ENCODE peak calls at places on chromosomes 1 and 21, in five cellular contexts. One of them, this sample, is unnamed.

GRCh38 chr1:58123051-58123450 is 423.5 kb downstream of the OMA1 start:
- DNase-seq in neural progenitor cell: peak; percentile 15
- DNase-seq in heart left ventricle: no peak
- DNase-seq in suprapubic skin: no peak
- DNase-seq in mammary epithelial cell: no peak
- DNase-seq in this sample: no peak

GRCh38 chr1:201436461-201436860 is 14.9 kb upstream of the TNNI1 start:
- DNase-seq in neural progenitor cell: peak; percentile 55
- DNase-seq in heart left ventricle: no peak
- DNase-seq in suprapubic skin: no peak
- DNase-seq in mammary epithelial cell: no peak
- DNase-seq in this sample: peak; percentile 94

GRCh38 chr1:71043061-71043460 is 4.6 kb downstream of the PTGER3 start:
- DNase-seq in neural progenitor cell: no peak
- DNase-seq in heart left ventricle: no peak
- DNase-seq in suprapubic skin: no peak
- DNase-seq in mammary epithelial cell: no peak
- DNase-seq in this sample: no peak

GRCh38 chr21:22516230-22516629 is 1518.0 kb downstream of the NCAM2 start:
- DNase-seq in neural progenitor cell: no peak
- DNase-seq in heart left ventricle: no peak
- DNase-seq in suprapubic skin: no peak
- DNase-seq in mammary epithelial cell: no peak
- DNase-seq in this sample: no peak

GRCh38 chr1:231021540-231022031 is 18.5 kb downstream of the FAM89A start:
- DNase-seq in neural progenitor cell: no peak
- DNase-seq in heart left ventricle: no peak
- DNase-seq in suprapubic skin: no peak
- DNase-seq in mammary epithelial cell: no peak
- DNase-seq in this sample: no peak

GRCh38 chr1:226355679-226356583 is 47.0 kb upstream of the LIN9 start:
- DNase-seq in neural progenitor cell: no peak
- DNase-seq in heart left ventricle: peak; percentile 66
- DNase-seq in suprapubic skin: no peak
- DNase-seq in mammary epithelial cell: no peak
- DNase-seq in this sample: peak; percentile 60

GRCh38 chr1:47491341-47491753 is 53.5 kb downstream of the FOXD2 start:
- DNase-seq in neural progenitor cell: peak; percentile 53
- DNase-seq in heart left ventricle: no peak
- DNase-seq in suprapubic skin: no peak
- DNase-seq in mammary epithelial cell: no peak
- DNase-seq in this sample: peak; percentile 91

GRCh38 chr1:174005032-174005431 is 17.1 kb downstream of the RC3H1 start:
- DNase-seq in neural progenitor cell: no peak
- DNase-seq in heart left ventricle: peak; percentile 24
- DNase-seq in suprapubic skin: no peak
- DNase-seq in mammary epithelial cell: peak; percentile 18
- DNase-seq in this sample: no peak

GRCh38 chr1:223832637-223832943 is 13.2 kb downstream of the TP53BP2 start:
- DNase-seq in neural progenitor cell: no peak
- DNase-seq in heart left ventricle: no peak
- DNase-seq in suprapubic skin: no peak
- DNase-seq in mammary epithelial cell: no peak
- DNase-seq in this sample: no peak

GRCh38 chr1:180365039-180365438 is 135.0 kb downstream of the LHX4 start:
- DNase-seq in neural progenitor cell: peak; percentile 28
- DNase-seq in heart left ventricle: no peak
- DNase-seq in suprapubic skin: no peak
- DNase-seq in mammary epithelial cell: no peak
- DNase-seq in this sample: peak; percentile 36

GRCh38 chr1:107141491-107142369 is 891 bp downstream of the NTNG1 start:
- DNase-seq in neural progenitor cell: peak; percentile 61
- DNase-seq in heart left ventricle: no peak
- DNase-seq in suprapubic skin: no peak
- DNase-seq in mammary epithelial cell: peak; percentile 49
- DNase-seq in this sample: peak; percentile 19

GRCh38 chr1:93061895-93062792 is 16.9 kb upstream of the MTF2 start:
- DNase-seq in neural progenitor cell: peak; percentile 47
- DNase-seq in heart left ventricle: no peak
- DNase-seq in suprapubic skin: no peak
- DNase-seq in mammary epithelial cell: peak; percentile 39
- DNase-seq in this sample: peak; percentile 60

GRCh38 chr1:234398849-234399381 is 25.7 kb downstream of the COA6 start:
- DNase-seq in neural progenitor cell: no peak
- DNase-seq in heart left ventricle: no peak
- DNase-seq in suprapubic skin: no peak
- DNase-seq in mammary epithelial cell: peak; percentile 16
- DNase-seq in this sample: no peak

GRCh38 chr1:87478231-87478630 is 149.6 kb downstream of the LMO4 start:
- DNase-seq in neural progenitor cell: peak; percentile 56
- DNase-seq in heart left ventricle: peak; percentile 19
- DNase-seq in suprapubic skin: no peak
- DNase-seq in mammary epithelial cell: peak; percentile 8
- DNase-seq in this sample: peak; percentile 37

GRCh38 chr1:247212914-247213617 is 41.2 kb upstream of the ZNF124 start:
- DNase-seq in neural progenitor cell: no peak
- DNase-seq in heart left ventricle: no peak
- DNase-seq in suprapubic skin: no peak
- DNase-seq in mammary epithelial cell: no peak
- DNase-seq in this sample: no peak

GRCh38 chr1:44068442-44068861 is 37.2 kb upstream of the SLC6A9 start:
- DNase-seq in neural progenitor cell: no peak
- DNase-seq in heart left ventricle: no peak
- DNase-seq in suprapubic skin: no peak
- DNase-seq in mammary epithelial cell: no peak
- DNase-seq in this sample: no peak

GRCh38 chr1:103459385-103459784 is 66.1 kb upstream of the RNPC3 start:
- DNase-seq in neural progenitor cell: peak; percentile 11
- DNase-seq in heart left ventricle: no peak
- DNase-seq in suprapubic skin: no peak
- DNase-seq in mammary epithelial cell: peak; percentile 46
- DNase-seq in this sample: no peak

GRCh38 chr1:43425045-43425444 is 28.7 kb downstream of the HYI start:
- DNase-seq in neural progenitor cell: no peak
- DNase-seq in heart left ventricle: no peak
- DNase-seq in suprapubic skin: no peak
- DNase-seq in mammary epithelial cell: no peak
- DNase-seq in this sample: no peak

GRCh38 chr1:164784960-164785359 is 226.0 kb downstream of the PBX1 start:
- DNase-seq in neural progenitor cell: no peak
- DNase-seq in heart left ventricle: no peak
- DNase-seq in suprapubic skin: no peak
- DNase-seq in mammary epithelial cell: no peak
- DNase-seq in this sample: no peak

GRCh38 chr1:51667556-51667955 is 50.7 kb downstream of the OSBPL9 start:
- DNase-seq in neural progenitor cell: no peak
- DNase-seq in heart left ventricle: no peak
- DNase-seq in suprapubic skin: no peak
- DNase-seq in mammary epithelial cell: no peak
- DNase-seq in this sample: no peak

GRCh38 chr21:29496337-29496736 is 197.6 kb downstream of the BACH1 start:
- DNase-seq in neural progenitor cell: no peak
- DNase-seq in heart left ventricle: no peak
- DNase-seq in suprapubic skin: no peak
- DNase-seq in mammary epithelial cell: no peak
- DNase-seq in this sample: no peak

GRCh38 chr1:24015226-24016210 is 35.4 kb upstream of the SRSF10 start:
- DNase-seq in neural progenitor cell: no peak
- DNase-seq in heart left ventricle: peak; percentile 58
- DNase-seq in suprapubic skin: peak; percentile 57
- DNase-seq in mammary epithelial cell: no peak
- DNase-seq in this sample: no peak

DNA sequence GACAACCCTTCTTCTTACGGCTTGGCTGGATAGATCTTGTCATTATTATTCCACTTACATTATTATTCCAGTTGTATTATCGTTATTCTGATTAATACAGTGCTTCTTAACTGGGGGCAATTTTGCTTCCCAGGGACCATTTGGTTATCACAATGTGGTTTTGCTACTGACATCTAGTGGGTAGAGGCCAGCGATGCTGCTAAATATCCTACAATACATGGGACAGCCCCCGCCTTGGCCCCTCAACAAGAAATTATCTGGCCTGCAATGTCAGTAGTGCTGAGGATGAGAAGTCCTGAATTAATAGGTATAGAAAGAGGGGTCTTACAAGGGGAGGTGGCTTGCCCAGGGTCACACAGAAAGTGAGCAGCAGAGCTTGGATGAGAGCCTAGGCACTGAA is 105.6 kb downstream of the PTPRU start:
- DNase-seq in neural progenitor cell: no peak
- DNase-seq in heart left ventricle: no peak
- DNase-seq in suprapubic skin: no peak
- DNase-seq in mammary epithelial cell: no peak
- DNase-seq in this sample: peak; percentile 24
- TF ChIP-seq CTCF in neural progenitor cell: peak; percentile 32
- TF ChIP-seq CTCF in heart left ventricle: no peak
- TF ChIP-seq CTCF in suprapubic skin: no peak
- TF ChIP-seq CTCF in mammary epithelial cell: no peak
- TF ChIP-seq CTCF in this sample: peak; percentile 40

DNA sequence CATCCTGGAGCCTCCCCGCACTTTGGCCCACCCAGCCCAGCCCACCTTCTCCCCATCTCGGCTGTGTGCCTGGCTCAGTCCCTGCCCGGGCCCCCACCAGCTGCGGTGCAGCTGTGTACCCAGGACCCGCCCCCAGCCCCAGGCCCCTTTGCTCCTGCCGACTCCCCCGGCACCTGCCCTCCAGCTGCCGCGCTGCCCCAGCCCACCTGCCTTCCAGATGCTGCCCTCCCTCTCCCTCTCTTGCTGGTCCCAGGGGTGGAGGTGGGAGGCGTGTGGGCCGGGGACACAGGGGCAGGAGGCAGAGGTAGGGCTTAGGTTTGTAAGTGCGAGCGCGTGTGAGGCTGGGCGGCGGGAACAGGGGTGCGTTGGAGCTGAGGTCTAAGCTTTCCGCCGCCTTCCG is 128.6 kb downstream of the CASZ1 start:
- DNase-seq in neural progenitor cell: no peak
- DNase-seq in heart left ventricle: no peak
- DNase-seq in suprapubic skin: no peak
- DNase-seq in mammary epithelial cell: no peak
- DNase-seq in this sample: no peak
- H3K27ac ChIP-seq in neural progenitor cell: peak overlapping the region; percentile 53
- H3K27ac ChIP-seq in heart left ventricle: peak overlapping the region; percentile 58
- H3K27ac ChIP-seq in suprapubic skin: no peak overlapping the region
- H3K27ac ChIP-seq in mammary epithelial cell: no peak overlapping the region
- H3K27ac ChIP-seq in this sample: no peak overlapping the region

DNA sequence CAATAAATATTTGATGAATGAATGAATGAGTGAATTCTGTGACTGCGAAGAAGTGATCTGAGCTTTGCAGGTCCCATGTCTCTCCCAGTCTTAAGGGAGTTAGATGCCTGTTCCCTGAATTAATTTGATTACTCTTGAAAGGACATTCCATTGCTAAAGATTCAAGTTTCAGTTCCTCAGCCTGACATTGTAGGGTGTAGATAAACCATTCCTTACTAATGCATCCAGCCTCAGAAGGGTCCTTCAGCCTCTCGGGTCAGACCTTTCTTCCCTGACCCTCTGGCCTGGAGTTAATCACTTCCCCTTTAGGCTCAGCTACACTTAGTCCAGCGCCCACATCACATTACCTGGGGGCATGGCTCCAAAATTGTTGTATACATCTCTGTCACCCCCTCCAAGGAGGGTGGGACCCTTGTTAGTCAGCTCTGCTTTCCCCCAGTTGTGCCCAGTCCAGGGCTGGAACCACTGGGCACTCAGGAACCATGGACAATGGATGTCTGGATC is 2.6 kb downstream of the INSRR start:
- DNase-seq in neural progenitor cell: no peak
- DNase-seq in heart left ventricle: no peak
- DNase-seq in suprapubic skin: no peak
- DNase-seq in mammary epithelial cell: no peak
- DNase-seq in this sample: no peak
- H3K27me3 ChIP-seq in neural progenitor cell: peaks cover 100% of the 10 kb centered on the region
- H3K27me3 ChIP-seq in heart left ventricle: peaks cover 3% of the 10 kb centered on the region
- H3K27me3 ChIP-seq in suprapubic skin: peaks cover 62% of the 10 kb centered on the region
- H3K27me3 ChIP-seq in mammary epithelial cell: peaks cover 27% of the 10 kb centered on the region
- H3K27me3 ChIP-seq in this sample: no peaks in the 10 kb centered on the region

GRCh38 chr1:192807221-192807967 is 1.4 kb upstream of the RGS2 start:
- DNase-seq in neural progenitor cell: no peak
- DNase-seq in heart left ventricle: no peak
- DNase-seq in suprapubic skin: no peak
- DNase-seq in mammary epithelial cell: peak; percentile 33
- DNase-seq in this sample: no peak

GRCh38 chr1:192808588-192809285 is at the start of gene RGS2:
- DNase-seq in neural progenitor cell: peak; percentile 96
- DNase-seq in heart left ventricle: peak; percentile 92
- DNase-seq in suprapubic skin: peak; percentile 93
- DNase-seq in mammary epithelial cell: peak; percentile 87
- DNase-seq in this sample: peak; percentile 82

GRCh38 chr1:192809286-192810252 is 730 bp downstream of the RGS2 start:
- DNase-seq in neural progenitor cell: peak; percentile 61
- DNase-seq in heart left ventricle: peak; percentile 28
- DNase-seq in suprapubic skin: no peak
- DNase-seq in mammary epithelial cell: no peak
- DNase-seq in this sample: peak; percentile 11

GRCh38 chr1:192805832-192806323 is 3.0 kb upstream of the RGS2 start:
- DNase-seq in neural progenitor cell: peak; percentile 36
- DNase-seq in heart left ventricle: no peak
- DNase-seq in suprapubic skin: no peak
- DNase-seq in mammary epithelial cell: peak; percentile 85
- DNase-seq in this sample: no peak

GRCh38 chr1:192807968-192808587 is 761 bp upstream of the RGS2 start:
- DNase-seq in neural progenitor cell: peak; percentile 18
- DNase-seq in heart left ventricle: no peak
- DNase-seq in suprapubic skin: no peak
- DNase-seq in mammary epithelial cell: peak; percentile 39
- DNase-seq in this sample: no peak
- TF ChIP-seq CTCF in neural progenitor cell: no peak
- TF ChIP-seq CTCF in heart left ventricle: no peak
- TF ChIP-seq CTCF in suprapubic skin: no peak
- TF ChIP-seq CTCF in mammary epithelial cell: no peak
- TF ChIP-seq CTCF in this sample: no peak

GRCh38 chr1:211704567-211704942 is 29.1 kb upstream of the NEK2 start:
- DNase-seq in neural progenitor cell: no peak
- DNase-seq in heart left ventricle: no peak
- DNase-seq in suprapubic skin: no peak
- DNase-seq in mammary epithelial cell: no peak
- DNase-seq in this sample: no peak
- H3K27ac ChIP-seq in neural progenitor cell: no peak overlapping the region
- H3K27ac ChIP-seq in heart left ventricle: no peak overlapping the region
- H3K27ac ChIP-seq in suprapubic skin: no peak overlapping the region
- H3K27ac ChIP-seq in mammary epithelial cell: no peak overlapping the region
- H3K27ac ChIP-seq in this sample: no peak overlapping the region